ENCODE peak calls at places on chromosomes 12 and 14, in four cellular contexts. One of them, this sample, is unnamed.

GRCh38 chr14:106556665-106557289 is 1030.4 kb downstream of the TMEM121 start:
- DNase-seq in spleen: peak
- DNase-seq in OCI-LY7: peak
- DNase-seq in H7: no peak
- DNase-seq in this sample: peak

GRCh38 chr12:20376984-20377383 is 8.6 kb downstream of the PDE3A start:
- DNase-seq in spleen: no peak
- DNase-seq in OCI-LY7: peak
- DNase-seq in H7: no peak
- DNase-seq in this sample: peak

GRCh38 chr12:62919827-62920226 is 15.1 kb downstream of the PPM1H start:
- DNase-seq in spleen: no peak
- DNase-seq in OCI-LY7: no peak
- DNase-seq in H7: no peak
- DNase-seq in this sample: no peak

GRCh38 chr14:99549684-99550083 is 54.3 kb downstream of the CCDC85C start:
- DNase-seq in spleen: no peak
- DNase-seq in OCI-LY7: no peak
- DNase-seq in H7: no peak
- DNase-seq in this sample: no peak

GRCh38 chr12:32155911-32156585 is 49.4 kb downstream of the BICD1 start:
- DNase-seq in spleen: no peak
- DNase-seq in OCI-LY7: no peak
- DNase-seq in H7: no peak
- DNase-seq in this sample: no peak

GRCh38 chr14:92470215-92470614 is 43.4 kb upstream of the RIN3 start:
- DNase-seq in spleen: no peak
- DNase-seq in OCI-LY7: no peak
- DNase-seq in H7: no peak
- DNase-seq in this sample: no peak

GRCh38 chr14:46571970-46572369 is 79.6 kb downstream of the RPL10L start:
- DNase-seq in spleen: no peak
- DNase-seq in OCI-LY7: no peak
- DNase-seq in H7: no peak
- DNase-seq in this sample: no peak

GRCh38 chr12:32290411-32290810 is 108.9 kb upstream of the FGD4 start:
- DNase-seq in spleen: no peak
- DNase-seq in OCI-LY7: no peak
- DNase-seq in H7: no peak
- DNase-seq in this sample: no peak

GRCh38 chr12:12201274-12201758 is 65.5 kb downstream of the LRP6 start:
- DNase-seq in spleen: no peak
- DNase-seq in OCI-LY7: no peak
- DNase-seq in H7: no peak
- DNase-seq in this sample: peak

GRCh38 chr12:89346741-89347324 is 5.5 kb downstream of the DUSP6 start:
- DNase-seq in spleen: no peak
- DNase-seq in OCI-LY7: no peak
- DNase-seq in H7: no peak
- DNase-seq in this sample: no peak

GRCh38 chr12:116955382-116956021 is 44.8 kb downstream of the FBXW8 start:
- DNase-seq in spleen: no peak
- DNase-seq in OCI-LY7: peak
- DNase-seq in H7: peak
- DNase-seq in this sample: peak

GRCh38 chr14:61535470-61535869 is 159.8 kb upstream of the HIF1A start:
- DNase-seq in spleen: no peak
- DNase-seq in OCI-LY7: no peak
- DNase-seq in H7: no peak
- DNase-seq in this sample: no peak

GRCh38 chr14:60650382-60650961 is 1.2 kb upstream of the SIX1 start:
- DNase-seq in spleen: no peak
- DNase-seq in OCI-LY7: no peak
- DNase-seq in H7: peak
- DNase-seq in this sample: no peak

GRCh38 chr14:59271734-59272133 is 83.3 kb downstream of the DAAM1 start:
- DNase-seq in spleen: no peak
- DNase-seq in OCI-LY7: no peak
- DNase-seq in H7: no peak
- DNase-seq in this sample: no peak

GRCh38 chr14:59126714-59127436 is 61.6 kb upstream of the DAAM1 start:
- DNase-seq in spleen: no peak
- DNase-seq in OCI-LY7: peak
- DNase-seq in H7: peak
- DNase-seq in this sample: peak

GRCh38 chr12:69739287-69740191 is 879 bp downstream of the RAB3IP start:
- DNase-seq in spleen: peak
- DNase-seq in OCI-LY7: peak
- DNase-seq in H7: peak
- DNase-seq in this sample: peak

GRCh38 chr12:85923767-85924331 is 49.8 kb downstream of the NTS start:
- DNase-seq in spleen: no peak
- DNase-seq in OCI-LY7: peak
- DNase-seq in H7: no peak
- DNase-seq in this sample: no peak

GRCh38 chr14:96303981-96304380 is 48.0 kb downstream of the BDKRB1 start:
- DNase-seq in spleen: no peak
- DNase-seq in OCI-LY7: no peak
- DNase-seq in H7: no peak
- DNase-seq in this sample: no peak

GRCh38 chr14:89308232-89308959 is 108.6 kb downstream of the FOXN3 start:
- DNase-seq in spleen: no peak
- DNase-seq in OCI-LY7: peak
- DNase-seq in H7: no peak
- DNase-seq in this sample: peak
- H3K4me3 ChIP-seq in spleen: no peak
- H3K4me3 ChIP-seq in OCI-LY7: peak
- H3K4me3 ChIP-seq in H7: no peak
- H3K4me3 ChIP-seq in this sample: peak

GRCh38 chr12:4584281-4584680 is 22.3 kb downstream of the DYRK4 start:
- DNase-seq in spleen: no peak
- DNase-seq in OCI-LY7: peak
- DNase-seq in H7: no peak
- DNase-seq in this sample: no peak
- H3K4me3 ChIP-seq in spleen: no peak
- H3K4me3 ChIP-seq in OCI-LY7: peak
- H3K4me3 ChIP-seq in H7: no peak
- H3K4me3 ChIP-seq in this sample: no peak

DNA sequence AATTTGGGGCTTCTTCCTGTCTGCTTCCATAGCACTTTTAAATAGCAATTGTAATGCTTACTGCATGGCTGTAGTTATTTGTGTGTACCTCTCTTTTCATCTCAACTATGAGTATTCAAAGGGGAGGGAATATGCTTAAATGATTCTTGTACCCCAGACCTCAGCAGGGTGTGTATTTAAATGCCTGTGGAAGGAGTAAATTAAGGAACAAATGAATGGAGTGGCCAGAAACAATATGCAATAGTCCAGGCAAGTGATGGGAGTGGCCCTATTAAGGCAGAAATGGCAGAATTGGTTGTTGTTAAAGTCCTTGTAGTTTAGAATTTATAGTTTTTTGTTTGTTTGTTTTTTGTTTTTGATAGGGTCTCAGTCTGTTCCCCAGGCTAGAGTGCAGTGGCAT is 1.5 kb downstream of the RAD51B start:
- DNase-seq in spleen: no peak
- DNase-seq in OCI-LY7: no peak
- DNase-seq in H7: no peak
- DNase-seq in this sample: no peak
- H3K4me3 ChIP-seq in spleen: no peak
- H3K4me3 ChIP-seq in OCI-LY7: peak
- H3K4me3 ChIP-seq in H7: no peak
- H3K4me3 ChIP-seq in this sample: no peak

GRCh38 chr12:57225680-57226190 is 3.8 kb upstream of the SHMT2 start:
- DNase-seq in spleen: no peak
- DNase-seq in OCI-LY7: no peak
- DNase-seq in H7: no peak
- DNase-seq in this sample: no peak

GRCh38 chr12:57224973-57225679 is 4.4 kb upstream of the SHMT2 start:
- DNase-seq in spleen: peak
- DNase-seq in OCI-LY7: peak
- DNase-seq in H7: peak
- DNase-seq in this sample: peak

GRCh38 chr12:57227315-57228115 is 2.0 kb upstream of the SHMT2 start:
- DNase-seq in spleen: no peak
- DNase-seq in OCI-LY7: no peak
- DNase-seq in H7: no peak
- DNase-seq in this sample: no peak

GRCh38 chr12:57224278-57224972 is 5.1 kb upstream of the SHMT2 start:
- DNase-seq in spleen: no peak
- DNase-seq in OCI-LY7: no peak
- DNase-seq in H7: no peak
- DNase-seq in this sample: no peak

GRCh38 chr12:57226588-57227314 is 2.8 kb upstream of the SHMT2 start:
- DNase-seq in spleen: peak
- DNase-seq in OCI-LY7: peak
- DNase-seq in H7: peak
- DNase-seq in this sample: no peak
- H3K4me3 ChIP-seq in spleen: no peak
- H3K4me3 ChIP-seq in OCI-LY7: peak
- H3K4me3 ChIP-seq in H7: peak
- H3K4me3 ChIP-seq in this sample: no peak

GRCh38 chr12:47903151-47903611 is 1.6 kb downstream of the VDR start:
- DNase-seq in spleen: no peak
- DNase-seq in OCI-LY7: no peak
- DNase-seq in H7: no peak
- DNase-seq in this sample: peak
- H3K4me3 ChIP-seq in spleen: no peak
- H3K4me3 ChIP-seq in OCI-LY7: no peak
- H3K4me3 ChIP-seq in H7: no peak
- H3K4me3 ChIP-seq in this sample: peak

GRCh38 chr14:76937181-76938091 is 91.1 kb downstream of the IRF2BPL start:
- DNase-seq in spleen: no peak
- DNase-seq in OCI-LY7: no peak
- DNase-seq in H7: peak
- DNase-seq in this sample: no peak
- H3K4me3 ChIP-seq in spleen: no peak
- H3K4me3 ChIP-seq in OCI-LY7: no peak
- H3K4me3 ChIP-seq in H7: no peak
- H3K4me3 ChIP-seq in this sample: no peak

This sample was measured in GM12865.